ENCODE peak calls at places on chromosomes 6 and 20, in five cellular contexts. X, E, K, I and F are unnamed samples.
A peak's percentile ranks its signal among the peaks of the same experiment; 100 is the strongest.

GRCh38 chr20:8718214-8718613 is 350.7 kb upstream of the PLCB4 start:
- DNase-seq in X (no peak), K (no peak), I (no peak), E (no peak), F (no peak)

GRCh38 chr20:31484001-31484400 is 8.9 kb downstream of the REM1 start:
- DNase-seq in I (peak; percentile 16), K (no peak), X (no peak), E (no peak), F (no peak)

GRCh38 chr20:45630366-45630765 is 718 bp downstream of the WFDC9 start:
- DNase-seq in K (no peak), X (no peak), E (no peak), I (peak; percentile 3), F (peak; percentile 36)

GRCh38 chr6:38030380-38030779 is 210.9 kb downstream of the ZFAND3 start:
- DNase-seq in E (no peak), I (no peak), K (no peak), X (no peak), F (no peak)

GRCh38 chr6:123001540-123001939 is 5.5 kb downstream of the CLVS2 start:
- DNase-seq in X (no peak), I (no peak), K (no peak), E (no peak), F (no peak)

GRCh38 chr20:57869951-57870315 is 160.1 kb upstream of the PMEPA1 start:
- DNase-seq in E (no peak), I (no peak), K (no peak), X (no peak), F (no peak)

GRCh38 chr6:4253604-4254211 is 118.3 kb upstream of the ECI2 start:
- DNase-seq in I (peak; percentile 65), K (no peak), E (no peak), X (peak; percentile 18), F (peak; percentile 39)

GRCh38 chr6:158024566-158025297 is 43.1 kb downstream of the SYNJ2 start:
- DNase-seq in E (no peak), X (no peak), I (no peak), K (no peak), F (no peak)

GRCh38 chr6:9516207-9516606 is 898.7 kb downstream of the TFAP2A start:
- DNase-seq in K (peak; percentile 41), I (peak; percentile 88), E (peak; percentile 48), X (peak; percentile 35), F (peak; percentile 76)

GRCh38 chr20:21682576-21682975 is 22.9 kb upstream of the PAX1 start:
- DNase-seq in X (no peak), I (no peak), E (no peak), K (peak; percentile 29), F (no peak)

GRCh38 chr20:44861547-44862006 is 23.9 kb upstream of the YWHAB start:
- DNase-seq in X (no peak), E (peak; percentile 10), I (peak; percentile 75), K (no peak), F (peak; percentile 20)

GRCh38 chr6:62652692-62653328 is 366.8 kb upstream of the KHDRBS2 start:
- DNase-seq in I (peak; percentile 16), X (no peak), E (no peak), K (peak; percentile 24), F (peak; percentile 1)

GRCh38 chr20:57835462-57836455 is 125.9 kb upstream of the PMEPA1 start:
- DNase-seq in X (no peak), I (no peak), K (no peak), E (no peak), F (no peak)

GRCh38 chr20:62058941-62059340 is 6.7 kb downstream of the TAF4 start:
- DNase-seq in E (no peak), I (no peak), K (no peak), X (no peak), F (no peak)

GRCh38 chr6:133544419-133544818 is 303.3 kb downstream of the EYA4 start:
- DNase-seq in K (no peak), X (no peak), I (no peak), E (no peak), F (no peak)

GRCh38 chr6:168037242-168037641 is 39.8 kb downstream of the KIF25 start:
- DNase-seq in X (no peak), E (no peak), I (no peak), K (no peak), F (peak; percentile 90)

GRCh38 chr20:35561268-35561667 is 19.4 kb downstream of the ERGIC3 start:
- DNase-seq in E (peak; percentile 66), I (peak; percentile 51), X (peak; percentile 27), K (peak; percentile 74), F (no peak)

GRCh38 chr20:50655325-50655880 is 35.9 kb downstream of the RIPOR3 start:
- DNase-seq in X (no peak), K (no peak), E (no peak), I (peak; percentile 75), F (no peak)

GRCh38 chr6:129276986-129277385 is 394.0 kb downstream of the LAMA2 start:
- DNase-seq in X (no peak), E (no peak), I (peak; percentile 17), K (no peak), F (no peak)

GRCh38 chr6:139448094-139448649 is 73.7 kb upstream of the CITED2 start:
- DNase-seq in X (no peak), I (peak; percentile 54), E (no peak), K (no peak), F (no peak)

GRCh38 chr6:128731249-128732165 is 151.4 kb upstream of the LAMA2 start:
- DNase-seq in X (peak; percentile 8), I (peak; percentile 39), E (no peak), K (peak; percentile 78), F (peak; percentile 47)

GRCh38 chr6:52307900-52308372 is 23.4 kb upstream of the MCM3 start:
- DNase-seq in X (no peak), E (no peak), K (no peak), I (no peak), F (no peak)

GRCh38 chr20:50399917-50400704 is 110.1 kb upstream of the PTPN1 start:
- DNase-seq in E (no peak), X (no peak), I (no peak), K (no peak), F (peak; percentile 44)

GRCh38 chr6:169869301-169869700 is 117.9 kb downstream of the ERMARD start:
- DNase-seq in X (no peak), E (peak; percentile 16), I (no peak), K (no peak), F (no peak)

GRCh38 chr20:52192296-52193007 is 873 bp upstream of the ZFP64 start:
- DNase-seq in K (peak; percentile 49), E (no peak), X (peak; percentile 75), I (no peak), F (no peak)

GRCh38 chr6:78300885-78301284 is 566.5 kb upstream of the IRAK1BP1 start:
- DNase-seq in E (no peak), X (no peak), I (peak; percentile 28), K (no peak), F (peak; percentile 7)

GRCh38 chr6:127589135-127589534 is 12.2 kb downstream of the C6orf58 start:
- DNase-seq in I (no peak), E (no peak), K (no peak), X (no peak), F (no peak)

GRCh38 chr6:129865013-129865412 is 3.9 kb upstream of the TMEM244 start:
- DNase-seq in K (no peak), I (no peak), X (no peak), E (no peak), F (no peak)

GRCh38 chr6:33872761-33873160 is 69.0 kb upstream of the MLN start:
- DNase-seq in X (no peak), I (no peak), K (no peak), E (no peak), F (no peak)

GRCh38 chr6:129280719-129281118 is 397.8 kb downstream of the LAMA2 start:
- DNase-seq in I (no peak), X (no peak), E (no peak), K (no peak), F (no peak)

GRCh38 chr6:27279513-27280063 is 32.1 kb downstream of the PRSS16 start:
- DNase-seq in E (peak; percentile 70), I (no peak), X (no peak), K (no peak), F (no peak)

GRCh38 chr6:68968301-68968649 is 333.2 kb downstream of the ADGRB3 start:
- DNase-seq in K (no peak), X (no peak), I (no peak), E (no peak), F (no peak)

GRCh38 chr6:144379356-144379755 is 94.2 kb downstream of the UTRN start:
- DNase-seq in X (no peak), I (peak; percentile 61), K (no peak), E (no peak), F (no peak)

GRCh38 chr6:150028799-150029198 is 3.5 kb upstream of the RAET1L start:
- DNase-seq in X (no peak), E (no peak), K (no peak), I (no peak), F (no peak)

GRCh38 chr6:18501313-18502013 is 114.3 kb downstream of the RNF144B start:
- DNase-seq in X (no peak), E (no peak), K (no peak), I (peak; percentile 56), F (peak; percentile 83)

GRCh38 chr6:16392010-16392409 is 153.6 kb downstream of the GMPR start:
- DNase-seq in X (no peak), E (no peak), I (no peak), K (no peak), F (no peak)

GRCh38 chr20:57064836-57065235 is 201.6 kb downstream of the BMP7 start:
- DNase-seq in X (no peak), I (no peak), E (no peak), K (no peak), F (no peak)

GRCh38 chr6:157020398-157021266 is 243.5 kb downstream of the ARID1B start:
- DNase-seq in I (peak; percentile 62), K (peak; percentile 63), E (no peak), X (peak; percentile 52), F (peak; percentile 54)
- H3K4me1 ChIP-seq in I (peaks cover 7% of the 10 kb centered on the region), K (peaks cover 44% of the 10 kb centered on the region), E (peaks cover 4% of the 10 kb centered on the region), X (peaks cover 16% of the 10 kb centered on the region), F (peaks cover 17% of the 10 kb centered on the region)

DNA sequence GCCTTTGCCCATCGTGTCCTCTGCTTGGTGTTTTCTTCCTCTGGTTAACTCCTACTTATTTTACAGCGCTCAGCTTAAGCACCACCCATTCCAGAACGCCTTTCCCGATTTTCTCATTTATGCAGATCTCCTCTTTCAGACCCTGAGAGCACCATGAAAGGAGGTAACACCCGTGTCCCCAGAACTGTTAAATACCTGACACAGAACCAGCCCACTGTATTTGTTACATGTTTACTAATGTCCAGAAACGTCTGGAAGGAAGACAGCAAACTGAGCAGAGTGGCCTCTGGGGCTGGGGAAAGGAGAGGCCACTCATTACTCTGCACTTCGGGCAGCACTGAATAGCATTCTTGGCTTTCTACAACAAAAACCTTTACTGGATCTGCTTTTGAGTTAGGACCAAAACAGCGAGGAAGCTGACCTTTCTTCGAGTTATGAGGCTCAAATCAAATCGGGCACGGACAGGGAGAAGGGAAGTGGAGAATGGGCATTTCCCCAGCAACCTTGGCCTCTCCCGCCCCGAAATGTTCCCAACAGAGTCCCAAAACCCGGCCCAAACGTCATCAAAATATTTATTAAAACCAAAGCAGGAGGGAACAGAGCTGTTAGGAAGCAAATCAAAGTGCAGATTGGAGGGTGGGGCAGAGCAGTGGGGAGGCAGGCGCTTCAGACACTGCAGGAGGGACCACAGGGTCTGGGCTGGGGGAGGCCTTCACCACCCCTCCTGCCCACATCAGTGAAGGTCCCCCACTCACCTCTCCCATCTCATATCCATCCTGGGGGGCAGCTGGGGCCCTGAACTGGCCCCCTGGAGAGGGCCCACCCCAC is 1.1 kb upstream of the NECAB3 start:
- DNase-seq in E (no peak), I (no peak), X (no peak), K (no peak), F (no peak)
- H3K4me3 ChIP-seq in E (peak overlapping the region; percentile 61), I (peak overlapping the region; percentile 57), X (peak overlapping the region; percentile 61), K (no peak overlapping the region), F (no peak overlapping the region)

GRCh38 chr6:90610671-90611542 is 24.0 kb upstream of the MAP3K7 start:
- DNase-seq in I (peak; percentile 39), E (peak; percentile 77), X (no peak), K (peak; percentile 61), F (peak; percentile 26)
- H3K27ac ChIP-seq in I (no peak overlapping the region), E (no peak overlapping the region), X (no peak overlapping the region), K (no peak overlapping the region), F (no peak overlapping the region)

GRCh38 chr6:105022416-105022815 is 65.5 kb downstream of the LIN28B start:
- DNase-seq in E (no peak), K (no peak), X (no peak), I (no peak), F (no peak)
- H3K4me1 ChIP-seq in E (no peaks in the 10 kb centered on the region), K (peaks cover 3% of the 10 kb centered on the region), X (no peaks in the 10 kb centered on the region), I (no peaks in the 10 kb centered on the region), F (no peaks in the 10 kb centered on the region)